ENCODE peak calls at places on chromosomes 1 and 21, in nine cellular contexts. One of them, this sample, is unnamed. For H3K4me1, the result is how much of the 10 kb centered on the place peaks cover.

GRCh38 chr1:59967141-59967697 is 40.6 kb upstream of the CYP2J2 start:
- DNase-seq in lower lobe of right lung: no peak
- DNase-seq in mesendoderm: peak
- DNase-seq in right cardiac atrium: no peak
- DNase-seq in transverse colon: no peak
- DNase-seq in left ventricle myocardium inferior: no peak
- DNase-seq in CD8-positive, alpha-beta T cell: no peak
- DNase-seq in mucosa of descending colon: no peak
- DNase-seq in hepatocyte: peak
- DNase-seq in this sample: no peak

GRCh38 chr1:53442297-53442696 is 16.9 kb upstream of the DMRTB1 start:
- DNase-seq in lower lobe of right lung: no peak
- DNase-seq in mesendoderm: peak
- DNase-seq in right cardiac atrium: no peak
- DNase-seq in transverse colon: no peak
- DNase-seq in left ventricle myocardium inferior: no peak
- DNase-seq in CD8-positive, alpha-beta T cell: no peak
- DNase-seq in mucosa of descending colon: no peak
- DNase-seq in hepatocyte: no peak
- DNase-seq in this sample: no peak

GRCh38 chr1:165062346-165062745 is 294.2 kb downstream of the LMX1A start:
- DNase-seq in lower lobe of right lung: no peak
- DNase-seq in mesendoderm: no peak
- DNase-seq in right cardiac atrium: no peak
- DNase-seq in transverse colon: no peak
- DNase-seq in left ventricle myocardium inferior: no peak
- DNase-seq in CD8-positive, alpha-beta T cell: no peak
- DNase-seq in mucosa of descending colon: no peak
- DNase-seq in hepatocyte: no peak
- DNase-seq in this sample: no peak

GRCh38 chr1:168945870-168946269 is 160.6 kb upstream of the ATP1B1 start:
- DNase-seq in lower lobe of right lung: peak
- DNase-seq in mesendoderm: no peak
- DNase-seq in right cardiac atrium: peak
- DNase-seq in transverse colon: peak
- DNase-seq in left ventricle myocardium inferior: peak
- DNase-seq in CD8-positive, alpha-beta T cell: no peak
- DNase-seq in mucosa of descending colon: peak
- DNase-seq in hepatocyte: peak
- DNase-seq in this sample: peak

GRCh38 chr1:245621589-245621988 is 466.8 kb downstream of the KIF26B start:
- DNase-seq in lower lobe of right lung: no peak
- DNase-seq in mesendoderm: peak
- DNase-seq in right cardiac atrium: no peak
- DNase-seq in transverse colon: no peak
- DNase-seq in left ventricle myocardium inferior: no peak
- DNase-seq in CD8-positive, alpha-beta T cell: no peak
- DNase-seq in mucosa of descending colon: no peak
- DNase-seq in hepatocyte: no peak
- DNase-seq in this sample: no peak

GRCh38 chr1:104706631-104707147 is 957.0 kb downstream of the AMY1C start:
- DNase-seq in lower lobe of right lung: no peak
- DNase-seq in mesendoderm: no peak
- DNase-seq in right cardiac atrium: no peak
- DNase-seq in transverse colon: no peak
- DNase-seq in left ventricle myocardium inferior: no peak
- DNase-seq in CD8-positive, alpha-beta T cell: no peak
- DNase-seq in mucosa of descending colon: no peak
- DNase-seq in hepatocyte: no peak
- DNase-seq in this sample: no peak

GRCh38 chr1:9435854-9436253 is 103.4 kb upstream of the SLC25A33 start:
- DNase-seq in lower lobe of right lung: no peak
- DNase-seq in mesendoderm: no peak
- DNase-seq in right cardiac atrium: peak
- DNase-seq in transverse colon: no peak
- DNase-seq in left ventricle myocardium inferior: no peak
- DNase-seq in CD8-positive, alpha-beta T cell: no peak
- DNase-seq in mucosa of descending colon: no peak
- DNase-seq in hepatocyte: peak
- DNase-seq in this sample: no peak

GRCh38 chr21:41839387-41840000 is 39.6 kb downstream of the PRDM15 start:
- DNase-seq in lower lobe of right lung: no peak
- DNase-seq in mesendoderm: no peak
- DNase-seq in right cardiac atrium: no peak
- DNase-seq in transverse colon: no peak
- DNase-seq in left ventricle myocardium inferior: no peak
- DNase-seq in CD8-positive, alpha-beta T cell: no peak
- DNase-seq in mucosa of descending colon: no peak
- DNase-seq in hepatocyte: no peak
- DNase-seq in this sample: no peak

GRCh38 chr1:13663969-13664368 is 36.0 kb upstream of the PRDM2 start:
- DNase-seq in lower lobe of right lung: no peak
- DNase-seq in mesendoderm: no peak
- DNase-seq in right cardiac atrium: no peak
- DNase-seq in transverse colon: no peak
- DNase-seq in left ventricle myocardium inferior: no peak
- DNase-seq in CD8-positive, alpha-beta T cell: no peak
- DNase-seq in mucosa of descending colon: no peak
- DNase-seq in hepatocyte: no peak
- DNase-seq in this sample: no peak

GRCh38 chr1:154418062-154418897 is 13.1 kb downstream of the IL6R start:
- DNase-seq in lower lobe of right lung: peak
- DNase-seq in mesendoderm: no peak
- DNase-seq in right cardiac atrium: peak
- DNase-seq in transverse colon: peak
- DNase-seq in left ventricle myocardium inferior: no peak
- DNase-seq in CD8-positive, alpha-beta T cell: no peak
- DNase-seq in mucosa of descending colon: peak
- DNase-seq in hepatocyte: peak
- DNase-seq in this sample: no peak

GRCh38 chr1:155466996-155467395 is 95.6 kb downstream of the ASH1L start:
- DNase-seq in lower lobe of right lung: no peak
- DNase-seq in mesendoderm: peak
- DNase-seq in right cardiac atrium: no peak
- DNase-seq in transverse colon: no peak
- DNase-seq in left ventricle myocardium inferior: no peak
- DNase-seq in CD8-positive, alpha-beta T cell: no peak
- DNase-seq in mucosa of descending colon: no peak
- DNase-seq in hepatocyte: peak
- DNase-seq in this sample: no peak

GRCh38 chr1:209583408-209583807 is at the start of gene CAMK1G:
- DNase-seq in lower lobe of right lung: no peak
- DNase-seq in mesendoderm: peak
- DNase-seq in right cardiac atrium: no peak
- DNase-seq in transverse colon: no peak
- DNase-seq in left ventricle myocardium inferior: no peak
- DNase-seq in CD8-positive, alpha-beta T cell: no peak
- DNase-seq in mucosa of descending colon: no peak
- DNase-seq in hepatocyte: peak
- DNase-seq in this sample: no peak

GRCh38 chr1:65362545-65362944 is 53.2 kb downstream of the DNAJC6 start:
- DNase-seq in lower lobe of right lung: no peak
- DNase-seq in mesendoderm: peak
- DNase-seq in right cardiac atrium: no peak
- DNase-seq in transverse colon: no peak
- DNase-seq in left ventricle myocardium inferior: no peak
- DNase-seq in CD8-positive, alpha-beta T cell: no peak
- DNase-seq in mucosa of descending colon: no peak
- DNase-seq in hepatocyte: no peak
- DNase-seq in this sample: no peak

GRCh38 chr1:99818063-99818699 is 32.0 kb upstream of the AGL start:
- DNase-seq in lower lobe of right lung: no peak
- DNase-seq in mesendoderm: no peak
- DNase-seq in right cardiac atrium: no peak
- DNase-seq in transverse colon: no peak
- DNase-seq in left ventricle myocardium inferior: no peak
- DNase-seq in CD8-positive, alpha-beta T cell: no peak
- DNase-seq in mucosa of descending colon: no peak
- DNase-seq in hepatocyte: no peak
- DNase-seq in this sample: no peak

GRCh38 chr21:44929799-44930542 is 9.3 kb upstream of the ITGB2 start:
- DNase-seq in lower lobe of right lung: no peak
- DNase-seq in mesendoderm: no peak
- DNase-seq in right cardiac atrium: peak
- DNase-seq in transverse colon: no peak
- DNase-seq in left ventricle myocardium inferior: peak
- DNase-seq in CD8-positive, alpha-beta T cell: no peak
- DNase-seq in mucosa of descending colon: no peak
- DNase-seq in hepatocyte: no peak
- DNase-seq in this sample: no peak
- H3K4me1 ChIP-seq in lower lobe of right lung: half or more
- H3K4me1 ChIP-seq in mesendoderm: under half
- H3K4me1 ChIP-seq in right cardiac atrium: under half
- H3K4me1 ChIP-seq in transverse colon: under half
- H3K4me1 ChIP-seq in left ventricle myocardium inferior: under half
- H3K4me1 ChIP-seq in CD8-positive, alpha-beta T cell: half or more
- H3K4me1 ChIP-seq in mucosa of descending colon: under half
- H3K4me1 ChIP-seq in hepatocyte: under half
- H3K4me1 ChIP-seq in this sample: under half

GRCh38 chr1:1430114-1430982 is 5.1 kb upstream of the VWA1 start:
- DNase-seq in lower lobe of right lung: peak
- DNase-seq in mesendoderm: peak
- DNase-seq in right cardiac atrium: peak
- DNase-seq in transverse colon: no peak
- DNase-seq in left ventricle myocardium inferior: peak
- DNase-seq in CD8-positive, alpha-beta T cell: no peak
- DNase-seq in mucosa of descending colon: peak
- DNase-seq in hepatocyte: peak
- DNase-seq in this sample: peak

GRCh38 chr1:1432951-1433803 is 2.3 kb upstream of the VWA1 start:
- DNase-seq in lower lobe of right lung: peak
- DNase-seq in mesendoderm: peak
- DNase-seq in right cardiac atrium: peak
- DNase-seq in transverse colon: peak
- DNase-seq in left ventricle myocardium inferior: peak
- DNase-seq in CD8-positive, alpha-beta T cell: no peak
- DNase-seq in mucosa of descending colon: peak
- DNase-seq in hepatocyte: peak
- DNase-seq in this sample: peak

GRCh38 chr1:1431006-1431844 is 4.3 kb upstream of the VWA1 start:
- DNase-seq in lower lobe of right lung: no peak
- DNase-seq in mesendoderm: peak
- DNase-seq in right cardiac atrium: peak
- DNase-seq in transverse colon: no peak
- DNase-seq in left ventricle myocardium inferior: no peak
- DNase-seq in CD8-positive, alpha-beta T cell: no peak
- DNase-seq in mucosa of descending colon: peak
- DNase-seq in hepatocyte: no peak
- DNase-seq in this sample: no peak

GRCh38 chr1:1432566-1432950 is 2.9 kb upstream of the VWA1 start:
- DNase-seq in lower lobe of right lung: no peak
- DNase-seq in mesendoderm: no peak
- DNase-seq in right cardiac atrium: no peak
- DNase-seq in transverse colon: no peak
- DNase-seq in left ventricle myocardium inferior: no peak
- DNase-seq in CD8-positive, alpha-beta T cell: no peak
- DNase-seq in mucosa of descending colon: no peak
- DNase-seq in hepatocyte: no peak
- DNase-seq in this sample: no peak

GRCh38 chr1:1431845-1432565 is 3.5 kb upstream of the VWA1 start:
- DNase-seq in lower lobe of right lung: peak
- DNase-seq in mesendoderm: peak
- DNase-seq in right cardiac atrium: peak
- DNase-seq in transverse colon: peak
- DNase-seq in left ventricle myocardium inferior: peak
- DNase-seq in CD8-positive, alpha-beta T cell: no peak
- DNase-seq in mucosa of descending colon: peak
- DNase-seq in hepatocyte: peak
- DNase-seq in this sample: peak
- H3K4me1 ChIP-seq in lower lobe of right lung: half or more
- H3K4me1 ChIP-seq in mesendoderm: under half
- H3K4me1 ChIP-seq in right cardiac atrium: under half
- H3K4me1 ChIP-seq in transverse colon: half or more
- H3K4me1 ChIP-seq in left ventricle myocardium inferior: half or more
- H3K4me1 ChIP-seq in CD8-positive, alpha-beta T cell: under half
- H3K4me1 ChIP-seq in mucosa of descending colon: half or more
- H3K4me1 ChIP-seq in hepatocyte: half or more
- H3K4me1 ChIP-seq in this sample: half or more

GRCh38 chr1:234969630-234970370 is 158.8 kb downstream of the TOMM20 start:
- DNase-seq in lower lobe of right lung: peak
- DNase-seq in mesendoderm: peak
- DNase-seq in right cardiac atrium: peak
- DNase-seq in transverse colon: no peak
- DNase-seq in left ventricle myocardium inferior: peak
- DNase-seq in CD8-positive, alpha-beta T cell: no peak
- DNase-seq in mucosa of descending colon: no peak
- DNase-seq in hepatocyte: peak
- DNase-seq in this sample: peak

GRCh38 chr1:234972411-234973191 is 156.0 kb downstream of the TOMM20 start:
- DNase-seq in lower lobe of right lung: no peak
- DNase-seq in mesendoderm: no peak
- DNase-seq in right cardiac atrium: no peak
- DNase-seq in transverse colon: no peak
- DNase-seq in left ventricle myocardium inferior: no peak
- DNase-seq in CD8-positive, alpha-beta T cell: no peak
- DNase-seq in mucosa of descending colon: peak
- DNase-seq in hepatocyte: no peak
- DNase-seq in this sample: no peak

GRCh38 chr1:234971586-234972297 is 156.9 kb downstream of the TOMM20 start:
- DNase-seq in lower lobe of right lung: no peak
- DNase-seq in mesendoderm: no peak
- DNase-seq in right cardiac atrium: no peak
- DNase-seq in transverse colon: no peak
- DNase-seq in left ventricle myocardium inferior: no peak
- DNase-seq in CD8-positive, alpha-beta T cell: no peak
- DNase-seq in mucosa of descending colon: peak
- DNase-seq in hepatocyte: peak
- DNase-seq in this sample: no peak

GRCh38 chr1:234970371-234970730 is 158.3 kb downstream of the TOMM20 start:
- DNase-seq in lower lobe of right lung: no peak
- DNase-seq in mesendoderm: no peak
- DNase-seq in right cardiac atrium: no peak
- DNase-seq in transverse colon: no peak
- DNase-seq in left ventricle myocardium inferior: no peak
- DNase-seq in CD8-positive, alpha-beta T cell: no peak
- DNase-seq in mucosa of descending colon: no peak
- DNase-seq in hepatocyte: peak
- DNase-seq in this sample: no peak

GRCh38 chr1:234970731-234971476 is 157.7 kb downstream of the TOMM20 start:
- DNase-seq in lower lobe of right lung: peak
- DNase-seq in mesendoderm: peak
- DNase-seq in right cardiac atrium: peak
- DNase-seq in transverse colon: peak
- DNase-seq in left ventricle myocardium inferior: peak
- DNase-seq in CD8-positive, alpha-beta T cell: no peak
- DNase-seq in mucosa of descending colon: no peak
- DNase-seq in hepatocyte: peak
- DNase-seq in this sample: peak
- H3K4me1 ChIP-seq in lower lobe of right lung: half or more
- H3K4me1 ChIP-seq in mesendoderm: under half
- H3K4me1 ChIP-seq in right cardiac atrium: under half
- H3K4me1 ChIP-seq in transverse colon: half or more
- H3K4me1 ChIP-seq in left ventricle myocardium inferior: under half
- H3K4me1 ChIP-seq in CD8-positive, alpha-beta T cell: under half
- H3K4me1 ChIP-seq in mucosa of descending colon: under half
- H3K4me1 ChIP-seq in hepatocyte: half or more
- H3K4me1 ChIP-seq in this sample: under half

GRCh38 chr1:16173447-16174260 is 17.8 kb upstream of the EPHA2 start:
- DNase-seq in lower lobe of right lung: peak
- DNase-seq in mesendoderm: peak
- DNase-seq in right cardiac atrium: peak
- DNase-seq in transverse colon: peak
- DNase-seq in left ventricle myocardium inferior: no peak
- DNase-seq in CD8-positive, alpha-beta T cell: no peak
- DNase-seq in mucosa of descending colon: peak
- DNase-seq in hepatocyte: peak
- DNase-seq in this sample: no peak
- H3K4me1 ChIP-seq in lower lobe of right lung: half or more
- H3K4me1 ChIP-seq in mesendoderm: under half
- H3K4me1 ChIP-seq in right cardiac atrium: under half
- H3K4me1 ChIP-seq in transverse colon: half or more
- H3K4me1 ChIP-seq in left ventricle myocardium inferior: half or more
- H3K4me1 ChIP-seq in CD8-positive, alpha-beta T cell: under half
- H3K4me1 ChIP-seq in mucosa of descending colon: half or more
- H3K4me1 ChIP-seq in hepatocyte: half or more
- H3K4me1 ChIP-seq in this sample: under half